ENCODE peak calls at places on chromosomes 7 and 10, in five cellular contexts. M, E, Q, B and U are unnamed samples.

GRCh38 chr7:51950811-51951210 is 634.2 kb upstream of the COBL start:
- DNase-seq in M (no peak), B (peak), Q (no peak), E (no peak), U (peak)

GRCh38 chr7:1538544-1539345 is 8.2 kb downstream of the MAFK start:
- DNase-seq in E (no peak), B (no peak), M (no peak), Q (no peak), U (no peak)

GRCh38 chr10:8402469-8403074 is 348.1 kb downstream of the GATA3 start:
- DNase-seq in M (no peak), E (no peak), Q (no peak), B (no peak), U (no peak)

GRCh38 chr10:97183314-97183713 is 2.4 kb downstream of the SLIT1 start:
- DNase-seq in Q (no peak), M (no peak), E (no peak), B (no peak), U (no peak)

GRCh38 chr10:21164687-21165086 is 267.6 kb upstream of the NEBL start:
- DNase-seq in B (no peak), M (no peak), Q (no peak), E (no peak), U (no peak)

GRCh38 chr10:49512121-49512809 is 26.7 kb downstream of the ERCC6 start:
- DNase-seq in Q (peak), M (no peak), B (peak), E (no peak), U (no peak)

GRCh38 chr10:124601016-124601415 is 139.4 kb downstream of the LHPP start:
- DNase-seq in M (no peak), E (no peak), B (no peak), Q (no peak), U (no peak)

GRCh38 chr10:22816298-22816653 is 101.9 kb upstream of the PIP4K2A start:
- DNase-seq in M (no peak), E (no peak), Q (peak), B (peak), U (peak)

GRCh38 chr7:70696139-70696782 is 435.7 kb upstream of the GALNT17 start:
- DNase-seq in E (no peak), B (peak), Q (no peak), M (no peak), U (no peak)

GRCh38 chr10:97362310-97363033 is 27.9 kb upstream of the FRAT2 start:
- DNase-seq in M (no peak), E (no peak), B (no peak), Q (no peak), U (no peak)

GRCh38 chr7:25777969-25778767 is 373.8 kb upstream of the NFE2L3 start:
- DNase-seq in B (no peak), E (no peak), Q (no peak), M (no peak), U (no peak)

GRCh38 chr10:127228195-127228785 is 31.9 kb upstream of the INSYN2A start:
- DNase-seq in E (no peak), M (no peak), Q (no peak), B (peak), U (no peak)